ENCODE peak calls at places on chromosomes 7 and 10, in nine cellular contexts. U, W, K, X, Z, L, N, D and E are unnamed samples.

GRCh38 chr7:103710247-103710646 is 264.2 kb upstream of the SLC26A5 start:
- DNase-seq in U (no peak), W (peak; percentile 33), K (no peak), X (peak; percentile 71), Z (no peak), L (no peak), N (no peak), D (no peak), E (no peak)

GRCh38 chr7:104156842-104157277 is 51.0 kb downstream of the ORC5 start:
- DNase-seq in U (peak; percentile 17), W (no peak), K (no peak), X (peak; percentile 57), Z (peak; percentile 32), L (no peak), N (peak; percentile 5), D (peak; percentile 39), E (no peak)

GRCh38 chr10:80697926-80698325 is 160.2 kb downstream of the SH2D4B start:
- DNase-seq in U (no peak), W (no peak), K (no peak), X (no peak), Z (no peak), L (no peak), N (no peak), D (no peak), E (no peak)

GRCh38 chr10:129799942-129800341 is 164.1 kb downstream of the EBF3 start:
- DNase-seq in U (no peak), W (no peak), K (no peak), X (no peak), Z (no peak), L (no peak), N (no peak), D (no peak), E (no peak)

GRCh38 chr7:98151884-98152283 is 45.2 kb downstream of the LMTK2 start:
- DNase-seq in U (no peak), W (no peak), K (no peak), X (no peak), Z (peak; percentile 44), L (no peak), N (no peak), D (no peak), E (no peak)

GRCh38 chr7:113480537-113480936 is 362.2 kb upstream of the SMIM30 start:
- DNase-seq in U (no peak), W (no peak), K (no peak), X (no peak), Z (no peak), L (no peak), N (no peak), D (no peak), E (no peak)

GRCh38 chr10:102113261-102113955 is 6.8 kb downstream of the LDB1 start:
- DNase-seq in U (no peak), W (no peak), K (no peak), X (no peak), Z (peak; percentile 8), L (no peak), N (no peak), D (no peak), E (no peak)

GRCh38 chr7:78563186-78563585 is 764.6 kb downstream of the PHTF2 start:
- DNase-seq in U (no peak), W (no peak), K (no peak), X (no peak), Z (no peak), L (no peak), N (no peak), D (no peak), E (no peak)

GRCh38 chr10:112953760-112954159 is 3.7 kb downstream of the TCF7L2 start:
- DNase-seq in U (no peak), W (peak; percentile 53), K (no peak), X (peak; percentile 82), Z (no peak), L (no peak), N (no peak), D (no peak), E (no peak)
- H3K4me3 ChIP-seq in U (peak overlapping the region; percentile 90), W (peak overlapping the region; percentile 77), K (peak overlapping the region; percentile 75), X (peak overlapping the region; percentile 90), Z (peak overlapping the region; percentile 95), L (peak overlapping the region; percentile 55), N (peak overlapping the region; percentile 84), D (no peak overlapping the region), E (peak overlapping the region; percentile 85)

DNA sequence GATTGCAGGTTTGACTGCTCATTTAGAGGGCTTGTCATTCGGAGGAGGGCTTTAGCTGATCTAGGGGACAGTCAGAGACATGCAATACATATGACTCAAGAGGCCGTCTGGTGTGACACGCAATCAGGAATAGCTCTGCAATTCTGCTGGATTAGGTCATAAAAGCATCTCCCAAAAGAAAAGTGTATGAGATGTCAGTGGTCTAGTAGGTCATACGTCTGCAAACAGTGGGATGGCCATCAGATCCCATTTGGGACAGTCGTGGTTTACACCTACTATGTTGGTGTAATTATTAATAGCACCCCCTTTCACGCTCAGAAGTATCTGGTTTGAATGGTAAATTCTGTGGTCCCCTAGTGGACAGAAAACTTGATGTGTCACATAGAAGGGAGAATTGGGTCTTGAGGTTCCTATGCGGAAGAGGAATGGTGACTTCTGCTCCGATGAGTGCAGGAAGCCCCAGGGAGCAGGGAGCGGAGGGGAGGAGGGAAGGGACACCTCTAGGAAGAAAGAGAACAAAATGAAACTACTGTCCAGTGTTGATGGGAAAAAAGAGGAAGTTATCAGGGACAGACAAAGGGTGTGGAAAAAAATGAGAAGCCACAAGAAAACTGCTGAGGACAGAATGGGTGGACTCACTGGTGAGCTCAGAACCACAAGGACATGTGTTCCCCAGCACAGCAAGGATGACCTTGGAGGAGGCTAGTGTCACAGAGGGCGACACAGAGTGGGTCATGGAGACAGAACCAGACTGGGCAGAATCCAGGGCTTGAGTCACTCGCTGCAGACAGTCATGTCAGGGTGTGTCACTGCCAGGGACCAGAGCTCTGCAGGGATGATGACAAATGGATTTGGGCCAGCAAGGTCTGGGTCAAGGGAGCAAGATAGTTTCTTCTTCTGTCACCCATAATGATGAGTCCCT is 59.9 kb downstream of the MAP3K8 start:
- DNase-seq in U (no peak), W (peak; percentile 68), K (peak; percentile 70), X (peak; percentile 66), Z (no peak), L (peak; percentile 37), N (no peak), D (peak; percentile 43), E (peak; percentile 73)
- TF ChIP-seq CTCF in U (peak; percentile 16), W (no peak), K (no peak), X (no peak), Z (peak; percentile 16), L (peak; percentile 17), N (no peak), D (peak; percentile 71), E (no peak)

GRCh38 chr7:27171636-27172387 is 2.3 kb downstream of the HOXA10 start:
- DNase-seq in U (no peak), W (no peak), K (peak; percentile 24), X (no peak), Z (peak; percentile 50), L (no peak), N (no peak), D (no peak), E (peak; percentile 26)

GRCh38 chr7:27169658-27170493 is 4.2 kb downstream of the HOXA10 start:
- DNase-seq in U (no peak), W (no peak), K (no peak), X (no peak), Z (peak; percentile 63), L (no peak), N (no peak), D (no peak), E (peak; percentile 28)

GRCh38 chr7:27172388-27172774 is 1.7 kb downstream of the HOXA10 start:
- DNase-seq in U (no peak), W (no peak), K (peak; percentile 34), X (no peak), Z (no peak), L (no peak), N (no peak), D (no peak), E (no peak)

GRCh38 chr7:27170936-27171635 is 3.0 kb downstream of the HOXA10 start:
- DNase-seq in U (no peak), W (no peak), K (peak; percentile 40), X (no peak), Z (peak; percentile 44), L (no peak), N (no peak), D (no peak), E (peak; percentile 15)

GRCh38 chr7:27170494-27170811 is 3.7 kb downstream of the HOXA10 start:
- DNase-seq in U (no peak), W (no peak), K (no peak), X (no peak), Z (no peak), L (no peak), N (no peak), D (no peak), E (no peak)
- H3K27ac ChIP-seq in U (no peak overlapping the region), W (no peak overlapping the region), K (peak overlapping the region; percentile 96), X (no peak overlapping the region), Z (no peak overlapping the region), L (no peak overlapping the region), N (peak overlapping the region; percentile 93), D (no peak overlapping the region), E (no peak overlapping the region)

GRCh38 chr7:138092486-138093028 is 16.3 kb downstream of the AKR1D1 start:
- DNase-seq in U (no peak), W (no peak), K (no peak), X (no peak), Z (no peak), L (no peak), N (no peak), D (no peak), E (no peak)

GRCh38 chr7:138083859-138084258 is 7.6 kb downstream of the AKR1D1 start:
- DNase-seq in U (no peak), W (no peak), K (no peak), X (no peak), Z (no peak), L (no peak), N (no peak), D (no peak), E (no peak)

GRCh38 chr7:138091073-138091472 is 14.8 kb downstream of the AKR1D1 start:
- DNase-seq in U (no peak), W (no peak), K (no peak), X (no peak), Z (no peak), L (no peak), N (no peak), D (no peak), E (no peak)

GRCh38 chr7:138086585-138087270 is 10.5 kb downstream of the AKR1D1 start:
- DNase-seq in U (no peak), W (no peak), K (no peak), X (no peak), Z (no peak), L (no peak), N (no peak), D (no peak), E (no peak)

DNA sequence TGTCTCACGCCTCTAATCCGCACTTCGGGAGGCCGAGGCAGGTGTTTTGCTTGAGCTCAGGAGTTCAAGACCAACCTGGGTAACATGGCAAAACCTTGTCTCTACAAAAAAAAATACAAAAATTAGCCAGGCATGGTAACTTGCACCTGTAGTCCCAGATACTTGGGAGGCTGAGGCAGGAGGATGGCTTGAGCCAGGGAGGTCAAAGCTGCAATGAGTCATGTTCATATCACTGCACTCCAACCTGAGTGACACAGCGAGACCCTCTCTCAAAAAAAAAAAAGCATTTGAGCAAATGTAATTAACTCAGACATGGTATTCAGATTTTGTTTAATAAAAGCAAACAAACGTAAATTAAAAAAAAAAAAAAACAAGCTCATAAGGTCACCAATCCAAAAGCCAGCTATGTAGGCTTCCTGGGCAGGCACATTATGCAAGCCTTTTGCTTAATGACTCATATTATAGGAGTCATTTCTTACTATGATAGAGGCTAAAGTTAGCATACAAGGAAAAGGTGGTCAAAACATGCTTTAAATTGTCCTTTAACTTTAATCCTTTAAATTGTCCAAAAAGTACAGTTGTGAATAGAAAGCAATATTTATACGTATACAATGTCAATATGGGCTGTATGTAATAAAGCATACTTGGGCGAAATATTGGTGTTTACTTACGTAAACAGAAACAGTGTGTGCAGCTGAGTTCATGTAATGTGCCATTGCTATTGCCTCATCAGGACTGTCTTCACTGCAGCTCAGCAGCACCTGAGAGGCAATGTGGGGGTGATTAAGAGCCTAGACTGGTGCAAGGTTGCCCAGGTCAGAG is 13.0 kb downstream of the AKR1D1 start:
- DNase-seq in U (peak; percentile 67), W (peak; percentile 21), K (no peak), X (no peak), Z (no peak), L (no peak), N (peak; percentile 33), D (no peak), E (no peak)
- H3K4me3 ChIP-seq in U (no peak overlapping the region), W (no peak overlapping the region), K (no peak overlapping the region), X (no peak overlapping the region), Z (no peak overlapping the region), L (no peak overlapping the region), N (no peak overlapping the region), D (no peak overlapping the region), E (no peak overlapping the region)